ENCODE peak calls at places on chromosomes 7 and 10, in ten cellular contexts. D is psoas muscle; M is tibial artery; I is A549; R is mammary epithelial cell; P is dorsolateral prefrontal cortex; B is tibial nerve; O is RWPE1; K is CD8-positive, alpha-beta T cell; S is A673. C is an unnamed sample.

GRCh38 chr10:89525556-89525955 is 9.8 kb downstream of the SLC16A12 start:
- DNase-seq in D (no peak), P (no peak), B (no peak), K (no peak), M (no peak), R (no peak), O (no peak), S (no peak), I (no peak), C (no peak)

GRCh38 chr7:1290262-1291039 is 57.8 kb downstream of the UNCX start:
- DNase-seq in D (peak; percentile 54), P (peak; percentile 69), B (no peak), R (no peak), K (peak; percentile 34), S (peak; percentile 89), M (no peak), I (peak; percentile 22), O (no peak), C (peak; percentile 79)

GRCh38 chr7:92446869-92447238 is 428 bp upstream of the GATAD1 start:
- DNase-seq in I (no peak), K (no peak), P (no peak), S (no peak), O (no peak), B (no peak), M (no peak), R (no peak), D (no peak), C (no peak)

GRCh38 chr10:96700477-96701099 is 19.7 kb downstream of the PIK3AP1 start:
- DNase-seq in O (no peak), I (no peak), M (no peak), R (no peak), P (no peak), K (no peak), B (no peak), D (no peak), S (no peak), C (no peak)

GRCh38 chr7:35482231-35482630 is 212.7 kb downstream of the HERPUD2 start:
- DNase-seq in O (no peak), M (no peak), R (no peak), I (no peak), K (no peak), P (no peak), S (no peak), B (no peak), D (no peak), C (no peak)

GRCh38 chr7:54940748-54941147 is 78.1 kb upstream of the EGFR start:
- DNase-seq in D (no peak), O (no peak), K (no peak), S (no peak), R (no peak), I (no peak), B (no peak), M (no peak), P (no peak), C (no peak)

GRCh38 chr7:149093228-149093627 is 2.7 kb upstream of the ZNF786 start:
- DNase-seq in S (no peak), I (no peak), R (no peak), M (peak; percentile 20), K (no peak), B (no peak), P (no peak), D (no peak), O (no peak), C (no peak)

GRCh38 chr10:68594405-68594804 is 34.3 kb downstream of the TET1 start:
- DNase-seq in R (peak; percentile 75), S (no peak), P (no peak), M (no peak), K (no peak), D (no peak), I (peak; percentile 15), B (no peak), O (peak; percentile 64), C (no peak)

GRCh38 chr10:17645591-17646345 is 1.8 kb downstream of the STAM start:
- DNase-seq in I (no peak), P (no peak), O (peak; percentile 38), K (no peak), M (no peak), S (no peak), D (no peak), B (no peak), R (peak; percentile 80), C (no peak)

GRCh38 chr7:28258240-28258639 is 77.6 kb upstream of the JAZF1 start:
- DNase-seq in O (no peak), R (no peak), K (no peak), B (no peak), I (no peak), P (no peak), M (no peak), S (no peak), D (no peak), C (no peak)

GRCh38 chr7:95335093-95335492 is 10.8 kb upstream of the PON1 start:
- DNase-seq in P (no peak), I (no peak), D (no peak), R (peak; percentile 76), S (no peak), O (no peak), B (no peak), M (no peak), K (no peak), C (no peak)
- H3K27ac ChIP-seq in P (no peak overlapping the region), I (peak overlapping the region; percentile 27), D (no peak overlapping the region), R (no peak overlapping the region), S (no peak overlapping the region), O (no peak overlapping the region), B (no peak overlapping the region), M (no peak overlapping the region), K (no peak overlapping the region), C (no peak overlapping the region)

DNA sequence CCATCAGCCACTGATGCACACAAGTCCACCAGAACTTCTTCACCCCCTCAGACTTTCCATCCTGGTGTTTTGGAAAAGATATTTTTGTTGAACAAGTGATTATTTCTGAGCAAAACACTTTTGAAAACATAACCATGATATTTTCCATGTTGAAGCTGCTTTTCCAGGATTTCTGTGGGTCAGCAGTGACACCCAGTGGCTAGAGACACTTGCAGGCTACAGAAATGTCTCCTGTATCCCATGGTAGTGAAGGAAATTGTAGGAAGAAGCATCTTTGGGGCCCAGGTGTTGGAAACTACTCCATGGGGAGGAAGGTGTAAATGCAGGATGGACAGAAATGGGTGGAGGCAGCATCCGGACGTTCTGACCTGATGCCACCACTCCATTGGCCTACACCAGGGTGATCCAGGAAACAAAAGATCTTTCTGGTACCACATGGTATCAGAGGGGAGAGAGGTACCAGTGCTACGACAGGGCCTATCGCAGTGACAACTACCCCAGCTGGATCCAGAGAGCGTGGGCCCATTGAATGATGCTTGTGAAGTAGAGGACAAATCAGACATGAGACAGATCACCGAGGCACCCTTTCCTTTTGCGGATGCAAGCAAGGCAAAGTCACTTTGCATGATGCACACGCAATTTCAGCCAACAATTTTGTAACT is 111.7 kb upstream of the COBL start:
- DNase-seq in I (peak; percentile 46), R (no peak), D (no peak), K (no peak), O (peak; percentile 33), P (no peak), S (no peak), M (no peak), B (no peak), C (no peak)
- TF ChIP-seq CTCF in I (peak; percentile 59), R (peak; percentile 13), D (no peak), K (no peak), O (peak; percentile 19), P (peak; percentile 36), S (no peak), M (no peak), B (no peak), C (no peak)

GRCh38 chr10:117865945-117866344 is 180.8 kb downstream of the RAB11FIP2 start:
- DNase-seq in B (no peak), I (no peak), K (no peak), M (no peak), P (no peak), R (no peak), O (no peak), D (no peak), S (peak; percentile 35), C (no peak)

GRCh38 chr10:117868151-117868550 is 178.6 kb downstream of the RAB11FIP2 start:
- DNase-seq in O (no peak), I (no peak), B (no peak), S (no peak), P (no peak), K (no peak), R (no peak), M (no peak), D (no peak), C (no peak)
- H3K27ac ChIP-seq in O (no peak overlapping the region), I (no peak overlapping the region), B (no peak overlapping the region), S (no peak overlapping the region), P (no peak overlapping the region), K (no peak overlapping the region), R (no peak overlapping the region), M (no peak overlapping the region), D (no peak overlapping the region), C (no peak overlapping the region)

DNA sequence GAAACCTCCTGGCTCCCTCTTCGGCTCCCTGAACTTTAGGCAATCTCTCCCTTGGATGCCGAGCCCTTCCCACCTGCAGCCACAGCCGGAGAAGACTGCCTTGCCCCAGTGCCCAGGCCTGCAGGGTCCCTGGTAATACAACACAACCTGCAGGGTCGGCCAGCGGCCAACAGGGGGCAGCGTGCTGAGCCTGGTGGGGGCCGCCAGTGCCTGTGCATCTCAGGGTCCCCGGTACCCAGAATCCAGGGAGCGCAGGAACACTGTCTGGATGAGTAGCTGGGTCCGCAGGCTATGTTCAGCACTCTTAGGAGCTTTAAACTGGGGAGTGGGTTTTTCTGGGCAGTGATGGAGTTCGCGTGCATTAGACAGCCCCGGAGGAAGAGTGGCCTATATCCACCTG is 17.5 kb upstream of the C10orf71 start:
- DNase-seq in R (no peak), M (no peak), I (no peak), P (no peak), K (no peak), D (peak; percentile 35), O (no peak), S (peak; percentile 7), B (no peak), C (no peak)
- TF ChIP-seq CTCF in R (no peak), M (no peak), I (no peak), P (no peak), K (no peak), D (no peak), O (no peak), S (peak; percentile 60), B (no peak), C (no peak)

DNA sequence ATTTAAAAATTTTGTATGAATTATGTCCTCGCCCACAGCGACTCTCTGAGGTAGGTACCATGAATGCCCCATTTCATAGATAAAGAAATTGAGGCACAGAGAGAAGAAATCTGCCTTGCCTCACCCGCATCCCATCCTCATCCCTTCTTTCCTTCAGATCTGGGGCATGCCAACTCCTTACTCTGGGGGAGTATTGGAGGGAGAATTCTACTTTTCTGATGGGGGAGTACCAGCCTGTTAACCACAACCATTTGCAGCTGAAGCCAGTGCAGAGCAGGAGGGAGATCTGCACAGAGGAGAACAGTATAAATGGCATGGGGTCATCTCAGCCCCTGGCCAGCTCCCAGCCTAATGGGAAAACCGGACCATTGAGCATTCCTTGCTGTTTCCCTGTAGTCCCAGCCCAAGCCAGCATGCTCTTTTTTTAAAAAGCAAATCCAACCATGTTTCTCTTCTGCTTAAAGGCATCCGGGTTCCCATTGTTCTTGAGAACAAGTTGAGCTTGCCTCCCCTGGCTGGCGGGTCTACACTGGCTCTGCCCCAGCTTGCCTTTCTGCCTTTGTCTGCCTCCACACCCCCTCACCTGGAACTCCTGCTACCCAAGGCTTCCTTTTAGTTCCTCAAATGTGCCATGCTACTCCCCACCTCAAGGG is 8.7 kb upstream of the ZNF503 start:
- DNase-seq in S (no peak), O (no peak), R (no peak), P (no peak), M (no peak), D (no peak), B (no peak), I (no peak), K (no peak), C (no peak)
- H3K27ac ChIP-seq in S (no peak overlapping the region), O (peak overlapping the region; percentile 73), R (no peak overlapping the region), P (no peak overlapping the region), M (peak overlapping the region; percentile 84), D (peak overlapping the region; percentile 7), B (peak overlapping the region; percentile 92), I (no peak overlapping the region), K (no peak overlapping the region), C (no peak overlapping the region)

GRCh38 chr7:44541-44896 is 147.9 kb upstream of the FAM20C start:
- DNase-seq in B (no peak), P (no peak), D (peak; percentile 11), I (no peak), S (no peak), K (no peak), O (no peak), R (no peak), M (no peak), C (peak; percentile 34)
- TF ChIP-seq CTCF in B (no peak), P (no peak), D (no peak), I (no peak), S (no peak), K (no peak), O (no peak), R (no peak), M (no peak), C (no peak)

C was measured in kidney.